ENCODE peak calls at places on chromosome 18, in ten cellular contexts. K, O, C, V, Y, F, W, G, J and E are unnamed samples.
A peak's percentile ranks its signal among the peaks of the same experiment; 100 is the strongest.

GRCh38 chr18:67281746-67282145 is 234.8 kb downstream of the DSEL start:
- DNase-seq in K (no peak), O (no peak), C (peak; percentile 7), V (no peak), Y (no peak), F (no peak), W (no peak), G (no peak), J (no peak), E (no peak)

GRCh38 chr18:32683044-32683443 is 89.8 kb downstream of the KLHL14 start:
- DNase-seq in K (no peak), O (no peak), C (no peak), V (no peak), Y (no peak), F (no peak), W (no peak), G (no peak), J (no peak), E (no peak)

GRCh38 chr18:61308795-61309393 is 24.3 kb upstream of the CDH20 start:
- DNase-seq in K (no peak), O (no peak), C (no peak), V (no peak), Y (no peak), F (no peak), W (peak; percentile 1), G (no peak), J (no peak), E (no peak)

GRCh38 chr18:35490894-35491688 is 6.7 kb downstream of the INO80C start:
- DNase-seq in K (no peak), O (no peak), C (no peak), V (no peak), Y (no peak), F (no peak), W (no peak), G (no peak), J (no peak), E (no peak)

GRCh38 chr18:57194070-57194469 is 47.2 kb downstream of the BOD1L2 start:
- DNase-seq in K (no peak), O (no peak), C (no peak), V (no peak), Y (no peak), F (no peak), W (no peak), G (no peak), J (no peak), E (no peak)

GRCh38 chr18:51138936-51139335 is 58.5 kb downstream of the MEX3C start:
- DNase-seq in K (no peak), O (no peak), C (no peak), V (no peak), Y (no peak), F (no peak), W (no peak), G (no peak), J (no peak), E (no peak)

GRCh38 chr18:12652861-12653401 is 5.0 kb downstream of the SPIRE1 start:
- DNase-seq in K (no peak), O (peak; percentile 16), C (peak; percentile 60), V (no peak), Y (no peak), F (no peak), W (peak; percentile 46), G (no peak), J (no peak), E (no peak)

GRCh38 chr18:63178526-63178880 is 141.1 kb downstream of the BCL2 start:
- DNase-seq in K (peak; percentile 22), O (no peak), C (peak; percentile 76), V (peak; percentile 88), Y (no peak), F (peak; percentile 83), W (no peak), G (no peak), J (no peak), E (peak; percentile 86)

GRCh38 chr18:49207373-49207772 is 253.1 kb downstream of the DYM start:
- DNase-seq in K (no peak), O (no peak), C (peak; percentile 10), V (no peak), Y (no peak), F (no peak), W (peak; percentile 54), G (no peak), J (no peak), E (no peak)

GRCh38 chr18:76351961-76352581 is 143.0 kb downstream of the ZNF516 start:
- DNase-seq in K (peak; percentile 78), O (no peak), C (peak; percentile 91), V (peak; percentile 86), Y (peak; percentile 53), F (peak; percentile 43), W (peak; percentile 92), G (no peak), J (no peak), E (no peak)

GRCh38 chr18:67705748-67706147 is 189.2 kb upstream of the DSEL start:
- DNase-seq in K (no peak), O (no peak), C (peak; percentile 16), V (no peak), Y (no peak), F (no peak), W (no peak), G (no peak), J (no peak), E (no peak)

GRCh38 chr18:25256439-25256838 is 95.5 kb downstream of the ZNF521 start:
- DNase-seq in K (no peak), O (no peak), C (no peak), V (no peak), Y (no peak), F (no peak), W (no peak), G (no peak), J (no peak), E (no peak)
- H3K27ac ChIP-seq in K (no peak overlapping the region), O (no peak overlapping the region), C (no peak overlapping the region), V (no peak overlapping the region), Y (no peak overlapping the region), F (no peak overlapping the region), W (no peak overlapping the region), G (no peak overlapping the region), J (no peak overlapping the region), E (no peak overlapping the region)

GRCh38 chr18:65968605-65969004 is 217.8 kb downstream of the CDH7 start:
- DNase-seq in K (peak; percentile 5), O (no peak), C (no peak), V (no peak), Y (no peak), F (no peak), W (no peak), G (no peak), J (no peak), E (no peak)
- TF ChIP-seq CTCF in K (peak; percentile 43), O (no peak), C (no peak), V (no peak), Y (no peak), F (no peak), W (no peak), G (no peak), J (peak; percentile 13), E (no peak)

DNA sequence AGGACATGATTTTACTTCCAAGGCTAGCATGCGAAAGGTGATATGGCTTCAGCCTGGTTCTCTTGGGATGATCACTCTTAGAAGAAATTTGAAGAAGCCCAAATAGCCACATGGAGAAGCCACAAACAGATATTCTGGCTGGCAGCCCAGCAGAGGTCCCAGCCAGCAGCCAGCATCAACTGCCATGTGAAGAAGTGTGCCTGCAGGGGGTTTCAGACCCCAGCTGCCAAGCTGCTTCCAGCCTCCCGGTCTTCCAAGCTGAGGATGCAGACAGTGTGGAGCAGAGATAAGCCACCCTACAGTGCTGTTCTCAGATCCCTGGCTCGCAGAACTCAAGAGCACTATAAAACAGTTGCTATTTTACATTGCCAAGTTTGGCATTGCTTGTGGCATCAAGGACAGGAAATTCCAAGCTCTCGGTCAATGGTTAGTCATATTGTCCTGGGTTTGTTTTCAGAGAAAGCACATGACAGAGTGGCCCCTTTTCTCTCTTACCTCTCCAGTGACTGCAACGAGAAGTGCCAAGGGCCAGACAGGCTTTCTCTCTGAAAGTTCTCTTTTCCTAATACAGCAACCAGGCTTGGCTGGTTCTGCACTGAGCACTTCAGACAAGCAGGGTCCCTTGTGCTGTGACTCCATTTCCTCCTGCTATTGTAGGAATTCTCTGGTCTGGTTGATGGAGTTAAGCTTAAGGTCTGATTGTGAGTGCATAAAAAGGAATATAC is 223.7 kb downstream of the ANKRD30B start:
- DNase-seq in K (no peak), O (no peak), C (no peak), V (no peak), Y (no peak), F (no peak), W (no peak), G (no peak), J (no peak), E (no peak)
- H3K9me3 ChIP-seq in K (no peaks in the 10 kb centered on the region), O (no peaks in the 10 kb centered on the region), C (no peaks in the 10 kb centered on the region), V (no peaks in the 10 kb centered on the region), Y (no peaks in the 10 kb centered on the region), F (no peaks in the 10 kb centered on the region), W (peaks cover 20% of the 10 kb centered on the region), G (no peaks in the 10 kb centered on the region), J (no peaks in the 10 kb centered on the region), E (no peaks in the 10 kb centered on the region)

GRCh38 chr18:79486356-79487197 is 90.8 kb downstream of the NFATC1 start:
- DNase-seq in K (no peak), O (no peak), C (no peak), V (peak; percentile 58), Y (no peak), F (no peak), W (no peak), G (no peak), J (peak; percentile 41), E (no peak)
- H3K27ac ChIP-seq in K (no peak overlapping the region), O (no peak overlapping the region), C (no peak overlapping the region), V (no peak overlapping the region), Y (no peak overlapping the region), F (peak overlapping the region; percentile 15), W (no peak overlapping the region), G (no peak overlapping the region), J (no peak overlapping the region), E (peak overlapping the region; percentile 78)